ENCODE peak calls at places on chromosome 19, in seven cellular contexts. V is H7; O is tibial nerve; G is lower leg skin; K is CD4-positive, CD25-positive, alpha-beta regulatory T cell; C is AG10803; A is astrocyte. X is an unnamed sample.
A peak's percentile ranks its signal among the peaks of the same experiment; 100 is the strongest.

GRCh38 chr19:55165952-55166529 is 372 bp downstream of the DNAAF3 start:
- DNase-seq in C (peak; percentile 74), O (no peak), V (peak; percentile 92), A (peak; percentile 34), K (peak; percentile 42), G (no peak), X (peak; percentile 47)

GRCh38 chr19:42193706-42194105 is 23.8 kb downstream of the DEDD2 start:
- DNase-seq in V (no peak), G (no peak), O (no peak), C (no peak), K (no peak), A (peak; percentile 37), X (no peak)

GRCh38 chr19:41849067-41849466 is 4.2 kb downstream of the DMRTC2 start:
- DNase-seq in V (peak; percentile 12), O (no peak), K (no peak), A (no peak), C (no peak), G (no peak), X (no peak)

GRCh38 chr19:39599116-39599515 is 3.2 kb upstream of the LGALS13 start:
- DNase-seq in O (no peak), G (no peak), A (peak; percentile 8), K (peak; percentile 12), C (peak; percentile 8), V (peak; percentile 18), X (peak; percentile 33)

GRCh38 chr19:42178791-42179500 is 38.5 kb downstream of the DEDD2 start:
- DNase-seq in O (no peak), V (peak; percentile 94), A (no peak), K (no peak), G (no peak), C (no peak), X (peak; percentile 12)

GRCh38 chr19:10074153-10074552 is 12.0 kb upstream of the SHFL start:
- DNase-seq in C (no peak), V (peak; percentile 86), A (no peak), G (no peak), O (no peak), K (peak; percentile 68), X (peak; percentile 15)

GRCh38 chr19:54674021-54674617 is 11.3 kb downstream of the LILRB4 start:
- DNase-seq in C (peak; percentile 23), V (peak; percentile 37), O (no peak), G (no peak), A (no peak), K (peak; percentile 46), X (peak; percentile 53)

GRCh38 chr19:41595258-41595889 is 19.4 kb downstream of the CEACAM21 start:
- DNase-seq in O (peak; percentile 22), A (peak; percentile 54), C (peak; percentile 75), V (peak; percentile 70), K (peak; percentile 89), G (no peak), X (peak; percentile 71)

GRCh38 chr19:1293782-1294621 is 8.3 kb downstream of the EFNA2 start:
- DNase-seq in V (no peak), G (no peak), K (no peak), A (no peak), C (no peak), O (no peak), X (no peak)

GRCh38 chr19:1294688-1295087 is 9.0 kb downstream of the EFNA2 start:
- DNase-seq in K (no peak), O (no peak), V (no peak), A (no peak), C (no peak), G (no peak), X (no peak)

GRCh38 chr19:1296575-1297271 is 11.1 kb downstream of the EFNA2 start:
- DNase-seq in O (no peak), A (no peak), G (no peak), K (no peak), C (no peak), V (no peak), X (no peak)

GRCh38 chr19:1296078-1296477 is 10.4 kb downstream of the EFNA2 start:
- DNase-seq in O (no peak), G (no peak), K (no peak), A (no peak), V (no peak), C (no peak), X (no peak)

GRCh38 chr19:1295169-1296012 is 9.7 kb downstream of the EFNA2 start:
- DNase-seq in K (no peak), G (no peak), C (no peak), A (no peak), O (no peak), V (peak; percentile 100), X (peak; percentile 55)
- H3K4me3 ChIP-seq in K (no peak overlapping the region), G (no peak overlapping the region), C (no peak overlapping the region), A (no peak overlapping the region), O (no peak overlapping the region), V (peak overlapping the region; percentile 49), X (no peak overlapping the region)

GRCh38 chr19:8129061-8129460 is 20.3 kb downstream of the FBN3 start:
- DNase-seq in G (no peak), A (no peak), K (no peak), V (peak; percentile 54), O (no peak), C (no peak), X (no peak)
- H3K4me3 ChIP-seq in G (no peak overlapping the region), A (no peak overlapping the region), K (no peak overlapping the region), V (no peak overlapping the region), O (no peak overlapping the region), C (no peak overlapping the region), X (no peak overlapping the region)

GRCh38 chr19:7397687-7398086 is 49.0 kb downstream of the ARHGEF18 start:
- DNase-seq in C (peak; percentile 86), V (no peak), A (peak; percentile 97), O (no peak), G (no peak), K (no peak), X (peak; percentile 71)

GRCh38 chr19:7400815-7401214 is 52.1 kb downstream of the ARHGEF18 start:
- DNase-seq in C (no peak), G (no peak), K (no peak), A (no peak), V (no peak), O (no peak), X (no peak)

GRCh38 chr19:7395793-7396192 is 47.1 kb downstream of the ARHGEF18 start:
- DNase-seq in G (no peak), V (no peak), C (no peak), A (no peak), O (no peak), K (no peak), X (peak; percentile 12)

DNA sequence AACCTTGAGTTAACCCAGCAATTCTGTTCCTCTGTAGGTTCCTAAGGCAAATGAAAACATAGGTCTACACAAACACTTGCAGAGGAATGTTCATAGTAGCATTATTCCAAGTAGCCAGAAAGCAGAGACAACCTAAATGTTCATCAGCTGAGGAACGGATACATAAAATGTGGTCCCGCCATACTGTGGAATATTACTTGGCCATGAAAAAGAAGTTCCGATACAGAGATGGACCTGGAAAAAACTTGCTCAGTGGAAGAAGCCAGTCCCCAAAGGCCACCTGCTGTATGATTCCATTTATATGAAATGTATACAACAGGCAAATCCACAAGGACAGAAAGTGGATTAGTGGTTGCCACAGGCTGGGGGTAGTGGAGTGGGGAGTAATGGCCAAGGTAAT is 53.0 kb downstream of the ARHGEF18 start:
- DNase-seq in G (no peak), C (no peak), O (no peak), A (no peak), V (no peak), K (no peak), X (no peak)
- H3K4me3 ChIP-seq in G (no peak overlapping the region), C (no peak overlapping the region), O (no peak overlapping the region), A (no peak overlapping the region), V (no peak overlapping the region), K (no peak overlapping the region), X (no peak overlapping the region)

GRCh38 chr19:17946965-17947784 is 14.4 kb downstream of the CCDC124 start:
- DNase-seq in C (no peak), O (no peak), A (no peak), V (no peak), G (no peak), K (no peak), X (no peak)

GRCh38 chr19:17947815-17948473 is 15.1 kb downstream of the CCDC124 start:
- DNase-seq in C (peak; percentile 88), A (peak; percentile 59), G (peak; percentile 97), V (peak; percentile 100), O (peak; percentile 63), K (peak; percentile 92), X (peak; percentile 98)

GRCh38 chr19:17949956-17950309 is 17.0 kb upstream of the KCNN1 start:
- DNase-seq in G (no peak), A (no peak), O (no peak), K (no peak), V (peak; percentile 75), C (no peak), X (no peak)

GRCh38 chr19:17948967-17949930 is 16.4 kb downstream of the CCDC124 start:
- DNase-seq in A (no peak), V (peak; percentile 81), K (no peak), G (no peak), C (no peak), O (no peak), X (no peak)

GRCh38 chr19:17948474-17948966 is 15.7 kb downstream of the CCDC124 start:
- DNase-seq in O (no peak), C (no peak), A (no peak), V (no peak), K (no peak), G (no peak), X (no peak)
- H3K4me3 ChIP-seq in O (peak overlapping the region; percentile 80), C (peak overlapping the region; percentile 61), A (no peak overlapping the region), V (peak overlapping the region; percentile 43), K (no peak overlapping the region), G (peak overlapping the region; percentile 35), X (no peak overlapping the region)

X was measured in adipocyte.